ENCODE peak calls at places on chromosomes 13 and 19, in nine cellular contexts. M is endothelial cell of umbilical vein, K is ovary, D is IMR-90, B is heart left ventricle, N is upper lobe of left lung, X is H1, H is lower leg skin, W is A549. Z is an unnamed sample.

GRCh38 chr13:111486801-111487200 is 166.4 kb downstream of the TEX29 start:
- DNase-seq in M (no peak), K (no peak), D (no peak), B (no peak), N (no peak), X (no peak), H (peak), W (no peak), Z (no peak)

GRCh38 chr13:28492527-28493367 is 2.2 kb downstream of the FLT1 start:
- DNase-seq in M (no peak), K (no peak), D (no peak), B (no peak), N (no peak), X (no peak), H (no peak), W (no peak), Z (no peak)

GRCh38 chr19:55016017-55016416 is 22.0 kb downstream of the GP6 start:
- DNase-seq in M (no peak), K (no peak), D (no peak), B (no peak), N (no peak), X (no peak), H (no peak), W (no peak), Z (no peak)

GRCh38 chr19:32403291-32403995 is 2.1 kb upstream of the DPY19L3 start:
- DNase-seq in M (no peak), K (no peak), D (no peak), B (no peak), N (no peak), X (no peak), H (no peak), W (no peak), Z (no peak)

GRCh38 chr19:44496711-44497110 is 3.6 kb downstream of the ZNF180 start:
- DNase-seq in M (no peak), K (no peak), D (no peak), B (no peak), N (no peak), X (no peak), H (no peak), W (no peak), Z (no peak)

GRCh38 chr19:49954933-49955332 is 6.0 kb downstream of the SIGLEC11 start:
- DNase-seq in M (no peak), K (no peak), D (peak), B (no peak), N (no peak), X (no peak), H (no peak), W (no peak), Z (peak)

GRCh38 chr13:63367522-63368198 is 1952.0 kb upstream of the PCDH20 start:
- DNase-seq in M (no peak), K (no peak), D (no peak), B (no peak), N (no peak), X (no peak), H (no peak), W (no peak), Z (no peak)

GRCh38 chr13:35771898-35772297 is 295.4 kb upstream of the MAB21L1 start:
- DNase-seq in M (no peak), K (no peak), D (peak), B (no peak), N (no peak), X (peak), H (no peak), W (no peak), Z (no peak)

GRCh38 chr19:58128041-58128685 is 22.4 kb downstream of the ZNF329 start:
- DNase-seq in M (no peak), K (no peak), D (no peak), B (no peak), N (no peak), X (no peak), H (no peak), W (no peak), Z (no peak)

GRCh38 chr19:47305309-47305751 is 4.3 kb upstream of the C5AR1 start:
- DNase-seq in M (peak), K (peak), D (peak), B (peak), N (peak), X (peak), H (peak), W (peak), Z (peak)

GRCh38 chr19:16078311-16078758 is 2.0 kb downstream of the TPM4 start:
- DNase-seq in M (no peak), K (peak), D (peak), B (peak), N (no peak), X (no peak), H (no peak), W (no peak), Z (no peak)

GRCh38 chr19:38221421-38221820 is 2.6 kb downstream of the DPF1 start:
- DNase-seq in M (no peak), K (no peak), D (no peak), B (no peak), N (no peak), X (no peak), H (no peak), W (no peak), Z (no peak)

GRCh38 chr19:49712397-49712859 is 21.5 kb downstream of the CPT1C start:
- DNase-seq in M (no peak), K (peak), D (peak), B (peak), N (no peak), X (peak), H (no peak), W (peak), Z (peak)

GRCh38 chr13:67184247-67184646 is 45.9 kb downstream of the PCDH9 start:
- DNase-seq in M (no peak), K (no peak), D (no peak), B (no peak), N (no peak), X (no peak), H (no peak), W (no peak), Z (no peak)

GRCh38 chr13:73366241-73366640 is 307.4 kb downstream of the KLF5 start:
- DNase-seq in M (no peak), K (no peak), D (no peak), B (no peak), N (no peak), X (no peak), H (no peak), W (no peak), Z (no peak)

GRCh38 chr19:1250374-1251232 is 2.2 kb downstream of the MIDN start:
- DNase-seq in M (peak), K (peak), D (peak), B (peak), N (no peak), X (no peak), H (peak), W (no peak), Z (peak)

GRCh38 chr13:98313023-98313937 is 136.2 kb upstream of the RNF113B start:
- DNase-seq in M (no peak), K (no peak), D (no peak), B (no peak), N (no peak), X (no peak), H (no peak), W (no peak), Z (no peak)

GRCh38 chr13:32330438-32330837 is 15.1 kb downstream of the BRCA2 start:
- DNase-seq in M (no peak), K (no peak), D (peak), B (no peak), N (no peak), X (no peak), H (no peak), W (no peak), Z (no peak)

GRCh38 chr13:26220575-26220974 is 1.5 kb downstream of the RNF6 start:
- DNase-seq in M (peak), K (no peak), D (peak), B (no peak), N (no peak), X (no peak), H (no peak), W (no peak), Z (peak)

GRCh38 chr19:28399187-28399586 is 813.8 kb downstream of the UQCRFS1 start:
- DNase-seq in M (no peak), K (no peak), D (no peak), B (no peak), N (no peak), X (no peak), H (no peak), W (no peak), Z (no peak)

GRCh38 chr19:47186337-47187022 is 44.5 kb downstream of the BBC3 start:
- DNase-seq in M (no peak), K (no peak), D (no peak), B (no peak), N (no peak), X (no peak), H (no peak), W (no peak), Z (no peak)

GRCh38 chr19:46393456-46394397 is 19.6 kb downstream of the CCDC8 start:
- DNase-seq in M (no peak), K (peak), D (no peak), B (no peak), N (no peak), X (no peak), H (no peak), W (no peak), Z (no peak)

GRCh38 chr19:14117668-14118164 is at the start of gene PRKACA:
- DNase-seq in M (peak), K (peak), D (peak), B (peak), N (peak), X (peak), H (peak), W (peak), Z (peak)
- TF ChIP-seq POLR2A in M (no peak), K (no peak), D (no peak), B (no peak), N (no peak), X (no peak), H (no peak), W (no peak), Z (peak)

GRCh38 chr19:3368848-3369336 is 2.5 kb downstream of the NFIC start:
- DNase-seq in M (no peak), K (no peak), D (peak), B (no peak), N (no peak), X (no peak), H (no peak), W (no peak), Z (no peak)

GRCh38 chr19:3370214-3370720 is 3.9 kb downstream of the NFIC start:
- DNase-seq in M (no peak), K (peak), D (no peak), B (no peak), N (no peak), X (no peak), H (no peak), W (no peak), Z (peak)

GRCh38 chr19:3368441-3368795 is 2.0 kb downstream of the NFIC start:
- DNase-seq in M (no peak), K (peak), D (no peak), B (no peak), N (no peak), X (no peak), H (no peak), W (no peak), Z (peak)

GRCh38 chr19:3370728-3371591 is 4.6 kb downstream of the NFIC start:
- DNase-seq in M (no peak), K (peak), D (no peak), B (no peak), N (no peak), X (no peak), H (no peak), W (no peak), Z (no peak)

GRCh38 chr19:3369337-3370213 is 3.2 kb downstream of the NFIC start:
- DNase-seq in M (peak), K (peak), D (peak), B (peak), N (peak), X (no peak), H (no peak), W (no peak), Z (peak)
- TF ChIP-seq CTCF in M (no peak), K (no peak), D (no peak), B (no peak), N (no peak), X (no peak), H (no peak), W (no peak), Z (no peak)

DNA sequence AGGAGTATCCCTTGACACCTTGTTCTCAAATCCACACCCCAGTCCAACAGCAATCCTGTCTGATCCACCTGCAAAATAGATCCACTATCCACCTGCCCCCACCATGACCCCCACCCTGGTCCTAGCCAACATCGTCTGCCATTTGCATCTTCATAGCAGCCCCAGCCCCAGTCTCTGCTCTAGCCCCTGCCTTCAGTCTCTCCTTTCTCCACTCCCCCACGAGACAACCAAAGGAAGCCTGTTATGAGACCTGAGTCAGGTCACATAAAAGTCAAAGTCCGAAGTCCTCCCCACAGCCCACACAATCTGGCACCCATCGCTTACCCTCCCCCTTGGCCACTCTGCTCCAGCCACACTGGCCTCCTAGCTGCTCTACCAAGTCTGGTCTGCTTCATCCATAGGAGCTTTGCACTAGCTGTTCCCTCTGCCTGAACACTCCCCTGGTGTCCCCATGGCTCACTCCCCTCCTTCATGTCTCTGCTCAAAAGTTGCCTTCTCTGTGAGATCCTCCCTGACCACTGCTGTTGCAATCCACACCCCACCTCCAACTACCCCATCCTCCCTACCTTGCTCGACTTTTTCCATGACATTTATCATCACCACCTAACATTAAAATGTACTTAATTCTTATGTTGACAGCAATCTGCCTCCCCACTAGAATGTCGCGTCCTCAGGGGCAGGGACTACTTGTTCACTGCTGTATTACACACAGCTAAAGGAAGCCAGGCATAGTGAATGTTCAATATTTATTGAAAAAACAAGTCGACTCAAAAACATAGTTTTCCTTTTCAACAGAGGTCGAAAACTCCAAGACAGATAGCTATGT is 1.2 kb upstream of the PLEKHG2 start:
- DNase-seq in M (no peak), K (peak), D (peak), B (no peak), N (peak), X (no peak), H (peak), W (no peak), Z (peak)
- TF ChIP-seq POLR2A in M (no peak), K (peak), D (peak), B (no peak), N (peak), X (no peak), H (no peak), W (peak), Z (peak)

GRCh38 chr19:35512831-35513230 is 618 bp downstream of the DMKN start:
- DNase-seq in M (no peak), K (no peak), D (no peak), B (no peak), N (no peak), X (no peak), H (no peak), W (no peak), Z (no peak)

GRCh38 chr19:35509018-35509652 is 4.3 kb downstream of the DMKN start:
- DNase-seq in M (no peak), K (peak), D (no peak), B (no peak), N (peak), X (no peak), H (no peak), W (no peak), Z (no peak)

GRCh38 chr19:35509861-35510625 is 3.4 kb downstream of the DMKN start:
- DNase-seq in M (peak), K (peak), D (peak), B (peak), N (peak), X (peak), H (peak), W (peak), Z (peak)

GRCh38 chr19:35511337-35511736 is 2.1 kb downstream of the DMKN start:
- DNase-seq in M (no peak), K (no peak), D (no peak), B (no peak), N (no peak), X (no peak), H (no peak), W (no peak), Z (no peak)

GRCh38 chr19:35510626-35510964 is 2.9 kb downstream of the DMKN start:
- DNase-seq in M (no peak), K (no peak), D (no peak), B (no peak), N (no peak), X (no peak), H (no peak), W (no peak), Z (no peak)
- TF ChIP-seq CTCF in M (no peak), K (no peak), D (no peak), B (no peak), N (no peak), X (no peak), H (no peak), W (peak), Z (no peak)

GRCh38 chr13:113299951-113300350 is 2.9 kb downstream of the LAMP1 start:
- DNase-seq in M (no peak), K (no peak), D (no peak), B (no peak), N (no peak), X (no peak), H (no peak), W (no peak), Z (no peak)

GRCh38 chr13:113296842-113297369 is at the start of gene LAMP1:
- DNase-seq in M (peak), K (peak), D (peak), B (peak), N (peak), X (peak), H (peak), W (peak), Z (peak)

GRCh38 chr13:113298001-113298945 is 1.2 kb downstream of the LAMP1 start:
- DNase-seq in M (peak), K (no peak), D (no peak), B (no peak), N (no peak), X (no peak), H (no peak), W (no peak), Z (no peak)

GRCh38 chr13:113291997-113292862 is 4.8 kb upstream of the LAMP1 start:
- DNase-seq in M (peak), K (peak), D (peak), B (peak), N (peak), X (no peak), H (peak), W (no peak), Z (no peak)

DNA sequence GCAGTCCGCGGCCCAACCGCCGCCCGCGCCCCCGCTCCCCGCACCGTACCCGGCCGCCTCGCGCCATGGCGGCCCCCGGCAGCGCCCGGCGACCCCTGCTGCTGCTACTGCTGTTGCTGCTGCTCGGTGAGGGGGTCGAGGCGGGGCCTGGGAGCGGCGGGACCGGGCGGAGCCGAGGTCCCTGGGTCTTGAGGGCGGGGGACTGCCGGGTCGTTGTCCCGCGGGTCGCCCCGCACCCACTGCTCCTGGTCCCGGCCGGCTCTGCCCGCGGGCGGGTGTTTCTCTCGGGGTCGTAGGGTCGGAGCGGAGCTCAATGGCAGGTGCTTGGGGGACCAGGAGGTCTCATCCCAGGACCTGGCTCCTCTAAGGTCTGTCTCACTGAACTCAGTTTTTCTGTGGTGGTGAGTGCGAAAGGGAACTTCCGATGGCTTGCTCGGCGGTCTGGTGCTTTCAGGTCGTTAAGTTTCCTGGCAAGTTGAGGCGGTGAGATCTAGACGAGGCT is 382 bp downstream of the LAMP1 start:
- DNase-seq in M (peak), K (no peak), D (no peak), B (no peak), N (peak), X (no peak), H (peak), W (no peak), Z (no peak)
- TF ChIP-seq POLR2A in M (no peak), K (no peak), D (no peak), B (no peak), N (no peak), X (no peak), H (no peak), W (no peak), Z (no peak)

GRCh38 chr19:6535558-6536137 is 4.8 kb downstream of the TNFSF9 start:
- DNase-seq in M (no peak), K (no peak), D (no peak), B (no peak), N (no peak), X (no peak), H (no peak), W (no peak), Z (no peak)

GRCh38 chr19:6539514-6539913 is 8.7 kb downstream of the TNFSF9 start:
- DNase-seq in M (no peak), K (no peak), D (no peak), B (no peak), N (no peak), X (no peak), H (no peak), W (no peak), Z (no peak)

GRCh38 chr19:6543866-6544347 is 13.1 kb downstream of the TNFSF9 start:
- DNase-seq in M (no peak), K (no peak), D (no peak), B (no peak), N (no peak), X (no peak), H (no peak), W (no peak), Z (no peak)

GRCh38 chr19:6536138-6536671 is 5.4 kb downstream of the TNFSF9 start:
- DNase-seq in M (peak), K (no peak), D (no peak), B (peak), N (peak), X (no peak), H (peak), W (peak), Z (peak)

DNA sequence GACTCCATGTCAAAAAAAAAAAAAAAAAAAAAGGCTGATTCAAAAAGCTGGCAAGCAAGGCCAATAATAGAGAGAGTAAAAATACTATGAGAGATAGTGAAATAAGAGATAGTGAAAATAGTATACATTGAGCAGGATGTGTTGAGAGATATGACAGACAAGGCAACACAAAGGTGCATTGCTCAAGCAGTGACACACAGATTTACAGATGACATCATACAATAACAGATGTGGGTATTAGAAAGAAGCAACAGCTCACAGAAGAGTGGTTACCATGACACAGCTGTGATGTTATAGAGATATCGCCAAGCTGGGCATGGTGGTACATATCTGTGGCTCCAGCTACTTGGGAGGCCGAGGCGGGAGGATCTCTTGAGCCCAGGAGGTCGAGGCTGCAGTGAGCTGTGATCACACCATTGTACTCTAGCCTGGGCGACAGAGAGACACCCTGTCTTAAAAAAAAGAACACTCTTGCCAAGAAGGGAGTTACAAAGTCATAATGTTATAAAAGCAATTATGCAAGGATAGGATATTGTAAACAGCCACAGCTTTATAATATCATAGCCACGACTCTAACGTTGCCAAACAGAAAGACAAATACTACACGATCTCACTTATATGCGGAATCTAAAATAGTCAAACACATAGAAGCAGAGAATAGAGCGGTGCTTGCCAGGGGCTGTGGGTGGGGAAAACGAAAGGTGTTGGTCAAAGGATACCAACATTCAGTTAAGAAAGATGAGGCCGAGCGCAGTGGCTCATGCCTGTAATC is 10.3 kb downstream of the TNFSF9 start:
- DNase-seq in M (no peak), K (no peak), D (no peak), B (no peak), N (no peak), X (no peak), H (no peak), W (no peak), Z (no peak)
- TF ChIP-seq CTCF in M (no peak), K (no peak), D (no peak), B (no peak), N (no peak), X (no peak), H (no peak), W (no peak), Z (no peak)